ENCODE peak calls at places on chromosome 15, in six cellular contexts. One of them, this sample, is unnamed.
A peak's percentile ranks its signal among the peaks of the same experiment; 100 is the strongest.

GRCh38 chr15:101327147-101327740 is 32.2 kb upstream of the SNRPA1 start:
- DNase-seq in ACHN: no peak
- DNase-seq in breast epithelium: no peak
- DNase-seq in HFFc6: no peak
- DNase-seq in fibroblast of mammary gland: no peak
- DNase-seq in brain microvascular endothelial cell: no peak
- DNase-seq in this sample: no peak

GRCh38 chr15:66036859-66037258 is 167.6 kb downstream of the RAB11A start:
- DNase-seq in fibroblast of mammary gland: no peak
- DNase-seq in brain microvascular endothelial cell: no peak
- DNase-seq in breast epithelium: no peak
- DNase-seq in ACHN: no peak
- DNase-seq in HFFc6: no peak
- DNase-seq in this sample: no peak

GRCh38 chr15:60781211-60781713 is 302.3 kb upstream of the ICE2 start:
- DNase-seq in HFFc6: no peak
- DNase-seq in brain microvascular endothelial cell: no peak
- DNase-seq in fibroblast of mammary gland: no peak
- DNase-seq in breast epithelium: no peak
- DNase-seq in ACHN: no peak
- DNase-seq in this sample: no peak

GRCh38 chr15:101315736-101316135 is 20.7 kb upstream of the SNRPA1 start:
- DNase-seq in brain microvascular endothelial cell: no peak
- DNase-seq in fibroblast of mammary gland: no peak
- DNase-seq in breast epithelium: no peak
- DNase-seq in ACHN: no peak
- DNase-seq in HFFc6: no peak
- DNase-seq in this sample: no peak

GRCh38 chr15:31280831-31281216 is 45.8 kb upstream of the KLF13 start:
- DNase-seq in breast epithelium: no peak
- DNase-seq in ACHN: no peak
- DNase-seq in brain microvascular endothelial cell: no peak
- DNase-seq in HFFc6: no peak
- DNase-seq in fibroblast of mammary gland: no peak
- DNase-seq in this sample: no peak

GRCh38 chr15:42921049-42921731 is 612 bp upstream of the TTBK2 start:
- DNase-seq in brain microvascular endothelial cell: peak; percentile 7
- DNase-seq in breast epithelium: no peak
- DNase-seq in HFFc6: no peak
- DNase-seq in ACHN: peak; percentile 29
- DNase-seq in fibroblast of mammary gland: peak; percentile 21
- DNase-seq in this sample: no peak

GRCh38 chr15:59237119-59237853 is 30.6 kb downstream of the LDHAL6B start:
- DNase-seq in breast epithelium: no peak
- DNase-seq in HFFc6: no peak
- DNase-seq in ACHN: no peak
- DNase-seq in brain microvascular endothelial cell: no peak
- DNase-seq in fibroblast of mammary gland: no peak
- DNase-seq in this sample: peak; percentile 13

GRCh38 chr15:36590838-36591237 is 11.4 kb downstream of the CDIN1 start:
- DNase-seq in HFFc6: peak; percentile 68
- DNase-seq in brain microvascular endothelial cell: peak; percentile 95
- DNase-seq in ACHN: no peak
- DNase-seq in breast epithelium: no peak
- DNase-seq in fibroblast of mammary gland: peak; percentile 90
- DNase-seq in this sample: no peak

GRCh38 chr15:28015855-28016254 is 83.3 kb downstream of the OCA2 start:
- DNase-seq in HFFc6: no peak
- DNase-seq in ACHN: no peak
- DNase-seq in brain microvascular endothelial cell: no peak
- DNase-seq in breast epithelium: no peak
- DNase-seq in fibroblast of mammary gland: no peak
- DNase-seq in this sample: no peak

GRCh38 chr15:40150163-40150925 is 10.5 kb upstream of the BUB1B start:
- DNase-seq in brain microvascular endothelial cell: peak; percentile 22
- DNase-seq in breast epithelium: peak; percentile 83
- DNase-seq in HFFc6: peak; percentile 56
- DNase-seq in fibroblast of mammary gland: peak; percentile 47
- DNase-seq in ACHN: peak; percentile 65
- DNase-seq in this sample: peak; percentile 25

GRCh38 chr15:64855206-64856000 is 13.7 kb downstream of the PLEKHO2 start:
- DNase-seq in breast epithelium: no peak
- DNase-seq in HFFc6: peak; percentile 70
- DNase-seq in ACHN: no peak
- DNase-seq in brain microvascular endothelial cell: no peak
- DNase-seq in fibroblast of mammary gland: no peak
- DNase-seq in this sample: no peak

GRCh38 chr15:55552926-55553325 is 35.2 kb downstream of the PYGO1 start:
- DNase-seq in fibroblast of mammary gland: peak; percentile 53
- DNase-seq in ACHN: no peak
- DNase-seq in HFFc6: no peak
- DNase-seq in brain microvascular endothelial cell: peak; percentile 85
- DNase-seq in breast epithelium: no peak
- DNase-seq in this sample: peak; percentile 39

GRCh38 chr15:85946986-85947385 is 132.7 kb upstream of the AGBL1 start:
- DNase-seq in fibroblast of mammary gland: no peak
- DNase-seq in breast epithelium: no peak
- DNase-seq in HFFc6: no peak
- DNase-seq in brain microvascular endothelial cell: no peak
- DNase-seq in ACHN: no peak
- DNase-seq in this sample: no peak

GRCh38 chr15:69031013-69032001 is 16.8 kb downstream of the NOX5 start:
- DNase-seq in brain microvascular endothelial cell: peak; percentile 27
- DNase-seq in fibroblast of mammary gland: peak; percentile 42
- DNase-seq in HFFc6: no peak
- DNase-seq in ACHN: no peak
- DNase-seq in breast epithelium: peak; percentile 56
- DNase-seq in this sample: peak; percentile 54

GRCh38 chr15:53384417-53384816 is 375.0 kb downstream of the WDR72 start:
- DNase-seq in ACHN: peak; percentile 15
- DNase-seq in breast epithelium: no peak
- DNase-seq in HFFc6: no peak
- DNase-seq in brain microvascular endothelial cell: no peak
- DNase-seq in fibroblast of mammary gland: no peak
- DNase-seq in this sample: no peak

GRCh38 chr15:60006203-60006782 is 2.2 kb downstream of the FOXB1 start:
- DNase-seq in breast epithelium: no peak
- DNase-seq in brain microvascular endothelial cell: no peak
- DNase-seq in ACHN: peak; percentile 30
- DNase-seq in HFFc6: no peak
- DNase-seq in fibroblast of mammary gland: no peak
- DNase-seq in this sample: peak; percentile 80

GRCh38 chr15:57751177-57751800 is 44.8 kb downstream of the POLR2M start:
- DNase-seq in breast epithelium: no peak
- DNase-seq in ACHN: peak; percentile 16
- DNase-seq in brain microvascular endothelial cell: peak; percentile 37
- DNase-seq in HFFc6: peak; percentile 63
- DNase-seq in fibroblast of mammary gland: peak; percentile 66
- DNase-seq in this sample: no peak

GRCh38 chr15:59339252-59339672 is 33.4 kb downstream of the MYO1E start:
- DNase-seq in fibroblast of mammary gland: peak; percentile 95
- DNase-seq in HFFc6: peak; percentile 64
- DNase-seq in brain microvascular endothelial cell: peak; percentile 79
- DNase-seq in breast epithelium: no peak
- DNase-seq in ACHN: no peak
- DNase-seq in this sample: no peak

GRCh38 chr15:91921821-91922198 is 68.3 kb downstream of the SLCO3A1 start:
- DNase-seq in breast epithelium: no peak
- DNase-seq in HFFc6: no peak
- DNase-seq in fibroblast of mammary gland: peak; percentile 33
- DNase-seq in ACHN: no peak
- DNase-seq in brain microvascular endothelial cell: no peak
- DNase-seq in this sample: no peak

GRCh38 chr15:39133201-39133600 is 447.7 kb upstream of the THBS1 start:
- DNase-seq in brain microvascular endothelial cell: peak; percentile 82
- DNase-seq in ACHN: no peak
- DNase-seq in HFFc6: peak; percentile 85
- DNase-seq in fibroblast of mammary gland: peak; percentile 91
- DNase-seq in breast epithelium: no peak
- DNase-seq in this sample: no peak

GRCh38 chr15:48582472-48583235 is 62.9 kb downstream of the FBN1 start:
- DNase-seq in fibroblast of mammary gland: peak; percentile 96
- DNase-seq in breast epithelium: no peak
- DNase-seq in brain microvascular endothelial cell: peak; percentile 99
- DNase-seq in HFFc6: no peak
- DNase-seq in ACHN: no peak
- DNase-seq in this sample: no peak

GRCh38 chr15:66482539-66482938 is 15.0 kb downstream of the SNAPC5 start:
- DNase-seq in fibroblast of mammary gland: no peak
- DNase-seq in breast epithelium: no peak
- DNase-seq in brain microvascular endothelial cell: no peak
- DNase-seq in ACHN: no peak
- DNase-seq in HFFc6: no peak
- DNase-seq in this sample: no peak

GRCh38 chr15:92068121-92068520 is 214.6 kb downstream of the SLCO3A1 start:
- DNase-seq in fibroblast of mammary gland: peak; percentile 45
- DNase-seq in breast epithelium: no peak
- DNase-seq in HFFc6: no peak
- DNase-seq in brain microvascular endothelial cell: no peak
- DNase-seq in ACHN: no peak
- DNase-seq in this sample: peak; percentile 47

GRCh38 chr15:87669846-87670245 is 586.7 kb downstream of the NTRK3 start:
- DNase-seq in fibroblast of mammary gland: no peak
- DNase-seq in breast epithelium: no peak
- DNase-seq in brain microvascular endothelial cell: no peak
- DNase-seq in HFFc6: no peak
- DNase-seq in ACHN: no peak
- DNase-seq in this sample: no peak